ENCODE peak calls at places on chromosomes 13 and 19, in four cellular contexts. Q is H9, K is IMR-90, W is mesenchymal stem cell. I is an unnamed sample.

GRCh38 chr19:45876411-45877197 is 9.3 kb downstream of the IRF2BP1 start:
- DNase-seq in Q (peak), K (peak), W (peak), I (peak)

GRCh38 chr19:12202250-12202649 is 39.4 kb downstream of the ZNF136 start:
- DNase-seq in Q (peak), K (no peak), W (no peak), I (peak)

GRCh38 chr13:27797228-27797624 is 4.9 kb downstream of the GSX1 start:
- DNase-seq in Q (peak), K (peak), W (peak), I (no peak)

GRCh38 chr19:52670046-52670445 is 31.9 kb upstream of the ZNF83 start:
- DNase-seq in Q (no peak), K (no peak), W (no peak), I (no peak)

GRCh38 chr13:92547256-92547655 is 679.4 kb upstream of the GPC6 start:
- DNase-seq in Q (no peak), K (peak), W (peak), I (no peak)

GRCh38 chr19:52991484-52991883 is 22.2 kb upstream of the ERVV-1 start:
- DNase-seq in Q (no peak), K (peak), W (peak), I (no peak)

GRCh38 chr19:5046339-5047039 is 77.6 kb downstream of the KDM4B start:
- DNase-seq in Q (no peak), K (peak), W (peak), I (no peak)

GRCh38 chr13:24854311-24854710 is 90.3 kb downstream of the RNF17 start:
- DNase-seq in Q (no peak), K (peak), W (no peak), I (no peak)

GRCh38 chr13:79681069-79681468 is 200.1 kb downstream of the NDFIP2 start:
- DNase-seq in Q (no peak), K (no peak), W (no peak), I (no peak)

GRCh38 chr13:110820311-110820710 is 94.6 kb downstream of the ANKRD10 start:
- DNase-seq in Q (no peak), K (no peak), W (no peak), I (peak)

GRCh38 chr19:41646589-41647204 is 19.8 kb upstream of the CEACAM4 start:
- DNase-seq in Q (no peak), K (no peak), W (no peak), I (no peak)

GRCh38 chr13:41675306-41675705 is 218.0 kb downstream of the RGCC start:
- DNase-seq in Q (no peak), K (no peak), W (no peak), I (no peak)

GRCh38 chr13:113775451-113776145 is 16.6 kb downstream of the TMEM255B start:
- DNase-seq in Q (no peak), K (no peak), W (no peak), I (no peak)

GRCh38 chr13:23510979-23511735 is 59.1 kb upstream of the TNFRSF19 start:
- DNase-seq in Q (no peak), K (peak), W (peak), I (no peak)

GRCh38 chr13:47249296-47249695 is 352.4 kb upstream of the HTR2A start:
- DNase-seq in Q (no peak), K (peak), W (no peak), I (no peak)

GRCh38 chr13:111387945-111388600 is 67.6 kb downstream of the TEX29 start:
- DNase-seq in Q (no peak), K (no peak), W (no peak), I (no peak)

GRCh38 chr19:55526216-55527196 is 10.4 kb downstream of the SBK2 start:
- DNase-seq in Q (no peak), K (peak), W (peak), I (no peak)

GRCh38 chr19:10315335-10316214 is at the start of gene FDX2:
- DNase-seq in Q (peak), K (peak), W (peak), I (peak)

GRCh38 chr13:46831588-46832194 is 34.7 kb upstream of the ESD start:
- DNase-seq in Q (no peak), K (peak), W (peak), I (no peak)

GRCh38 chr13:75460644-75461043 is 21.3 kb downstream of the TBC1D4 start:
- DNase-seq in Q (no peak), K (no peak), W (no peak), I (no peak)

GRCh38 chr19:33377586-33378475 is 4.3 kb downstream of the CEBPG start:
- DNase-seq in Q (no peak), K (no peak), W (peak), I (no peak)

DNA sequence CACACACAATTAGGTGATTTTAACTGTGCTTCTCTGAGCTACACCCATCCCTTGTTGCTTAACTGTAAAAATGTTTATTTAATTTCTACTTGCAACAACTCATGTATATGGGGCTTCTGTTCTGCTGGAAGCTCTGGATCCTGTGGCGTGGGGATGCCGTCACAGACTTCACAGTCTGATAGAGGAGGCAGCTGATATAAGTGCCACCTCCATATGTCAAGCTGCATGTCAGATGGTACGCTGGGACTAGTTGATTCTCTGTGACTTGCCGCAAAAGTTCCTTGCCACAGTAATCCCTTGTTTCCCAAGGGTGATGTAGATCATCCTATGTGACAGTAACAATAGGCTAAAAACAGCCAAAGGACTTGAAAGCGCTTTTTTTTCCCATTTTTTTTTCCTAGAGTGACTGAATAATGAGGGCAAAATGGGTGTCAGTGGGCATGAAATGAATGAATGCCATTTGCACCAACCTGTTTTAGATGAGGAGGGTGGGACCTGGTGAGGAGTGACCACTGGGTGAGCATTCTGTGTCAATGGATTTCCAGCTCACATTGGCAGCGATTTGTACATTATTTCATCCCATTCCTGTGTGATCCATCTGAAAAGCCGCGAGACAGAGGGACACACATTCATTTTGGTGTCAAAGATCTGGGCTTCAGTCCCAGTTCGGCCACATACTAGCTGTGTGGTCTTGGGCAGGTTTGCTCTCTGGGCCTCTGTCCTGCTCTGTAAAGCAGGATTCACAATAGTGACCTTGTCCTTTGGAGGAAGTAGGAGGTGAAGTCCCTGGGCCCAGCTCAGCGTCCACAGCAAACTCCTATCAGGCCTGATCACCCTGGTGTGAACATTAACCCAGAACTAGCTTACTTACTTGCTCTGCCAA is 88.8 kb upstream of the RNF113B start:
- DNase-seq in Q (no peak), K (peak), W (peak), I (no peak)
- H4K91ac ChIP-seq in Q (no peak), K (peak), W (no peak), I (no peak)

GRCh38 chr13:30711837-30712236 is 23.5 kb upstream of the ALOX5AP start:
- DNase-seq in Q (no peak), K (peak), W (peak), I (no peak)

GRCh38 chr13:30705672-30706071 is 29.7 kb upstream of the ALOX5AP start:
- DNase-seq in Q (no peak), K (no peak), W (no peak), I (no peak)

GRCh38 chr13:30711375-30711774 is 24.0 kb upstream of the ALOX5AP start:
- DNase-seq in Q (no peak), K (peak), W (peak), I (no peak)

GRCh38 chr13:30710442-30710841 is 24.9 kb upstream of the ALOX5AP start:
- DNase-seq in Q (no peak), K (no peak), W (no peak), I (no peak)

GRCh38 chr13:30708541-30708940 is 26.8 kb upstream of the ALOX5AP start:
- DNase-seq in Q (no peak), K (peak), W (peak), I (no peak)
- H3K4me2 ChIP-seq in Q (no peak), K (peak), W (no peak), I (no peak)

DNA sequence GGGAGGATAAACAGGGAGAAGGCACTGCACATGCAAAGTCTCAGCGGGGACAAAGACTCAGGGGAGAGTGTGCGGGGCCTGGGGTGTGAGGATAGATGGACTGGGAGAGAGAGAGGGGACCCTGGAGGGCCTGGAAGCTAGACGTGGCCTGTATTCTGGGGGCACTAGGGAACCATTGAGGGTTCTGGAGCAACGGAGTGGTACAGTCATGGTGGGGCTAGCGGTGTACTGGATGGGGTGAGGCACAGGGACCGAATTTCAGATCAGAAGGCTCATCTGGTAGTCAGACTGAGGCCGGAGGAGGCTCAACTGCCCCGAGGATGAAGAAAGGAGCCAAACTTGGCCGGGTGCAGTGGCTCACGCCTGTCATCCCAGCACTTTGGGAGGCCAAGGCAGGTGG is 8.0 kb upstream of the SBNO2 start:
- DNase-seq in Q (no peak), K (no peak), W (no peak), I (no peak)
- H4K91ac ChIP-seq in Q (no peak), K (no peak), W (no peak), I (peak)

GRCh38 chr19:49844138-49844740 is 6.7 kb upstream of the PTOV1 start:
- DNase-seq in Q (no peak), K (no peak), W (no peak), I (no peak)
- H3K4me2 ChIP-seq in Q (no peak), K (no peak), W (no peak), I (no peak)

GRCh38 chr19:17860331-17860992 is 752 bp downstream of the RPL18A start:
- DNase-seq in Q (no peak), K (no peak), W (no peak), I (no peak)
- H4K91ac ChIP-seq in Q (no peak), K (peak), W (peak), I (peak)

DNA sequence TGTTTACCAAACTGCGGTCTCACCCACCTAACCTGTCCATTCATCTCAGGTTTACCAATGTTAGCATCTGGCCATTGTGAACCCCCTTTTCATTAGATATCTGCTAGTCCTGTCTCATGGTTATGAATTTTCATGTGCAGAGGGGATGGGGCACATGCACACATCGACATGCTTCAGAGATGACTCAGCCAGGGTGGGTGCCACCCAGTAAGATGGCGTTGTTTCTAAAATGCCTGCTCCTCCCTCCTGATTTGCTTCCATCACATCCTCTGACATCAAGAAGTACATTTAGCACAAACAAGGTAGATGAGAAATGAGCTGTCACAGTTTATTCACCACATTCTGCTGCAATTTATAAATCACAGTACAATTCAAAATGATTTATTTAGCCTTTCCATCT is 51.3 kb downstream of the GPALPP1 start:
- DNase-seq in Q (no peak), K (no peak), W (no peak), I (no peak)
- H3K4me2 ChIP-seq in Q (no peak), K (no peak), W (no peak), I (no peak)

GRCh38 chr19:57239982-57240310 is 486 bp upstream of the ZNF805 start:
- DNase-seq in Q (no peak), K (no peak), W (no peak), I (no peak)
- H4K91ac ChIP-seq in Q (no peak), K (peak), W (peak), I (peak)

GRCh38 chr13:50889317-50889716 is 20.3 kb upstream of the RNASEH2B start:
- DNase-seq in Q (no peak), K (no peak), W (no peak), I (no peak)
- H3K4me2 ChIP-seq in Q (no peak), K (no peak), W (no peak), I (no peak)

GRCh38 chr19:43934055-43934984 is 762 bp downstream of the ZNF45 start:
- DNase-seq in Q (no peak), K (peak), W (peak), I (no peak)

GRCh38 chr19:43940719-43941118 is 5.6 kb upstream of the ZNF45 start:
- DNase-seq in Q (no peak), K (no peak), W (no peak), I (no peak)

GRCh38 chr19:43939557-43940260 is 4.6 kb upstream of the ZNF45 start:
- DNase-seq in Q (no peak), K (no peak), W (no peak), I (no peak)

GRCh38 chr19:43934985-43935708 is at the start of gene ZNF45:
- DNase-seq in Q (peak), K (peak), W (peak), I (peak)

GRCh38 chr19:43936219-43936618 is 1.1 kb upstream of the ZNF45 start:
- DNase-seq in Q (no peak), K (no peak), W (no peak), I (no peak)
- H4K91ac ChIP-seq in Q (no peak), K (no peak), W (no peak), I (no peak)